ENCODE peak calls at places on chromosomes 16 and 17, in eight cellular contexts. C, Z, Q, M, Y, L, D and W are unnamed samples.

GRCh38 chr17:62626719-62627218 is 701 bp upstream of the MRC2 start:
- DNase-seq in Z (no peak), Y (no peak), Q (peak; percentile 93), C (no peak), D (peak; percentile 82), L (peak; percentile 77), M (peak; percentile 81), W (no peak)

GRCh38 chr17:42672038-42672437 is 4.8 kb downstream of the PLEKHH3 start:
- DNase-seq in Q (no peak), C (no peak), L (no peak), Y (no peak), M (no peak), Z (no peak), D (no peak), W (no peak)

GRCh38 chr16:81511371-81511770 is 66.8 kb downstream of the CMIP start:
- DNase-seq in Q (no peak), Z (no peak), D (no peak), Y (no peak), M (peak; percentile 83), L (no peak), C (no peak), W (no peak)

GRCh38 chr17:10557422-10557821 is 8.0 kb upstream of the MYH2 start:
- DNase-seq in D (peak; percentile 84), Z (no peak), C (no peak), Q (no peak), M (no peak), L (peak; percentile 14), Y (no peak), W (no peak)

GRCh38 chr16:88886915-88887521 is 20.6 kb upstream of the PABPN1L start:
- DNase-seq in M (no peak), Z (no peak), C (no peak), Q (peak; percentile 64), Y (no peak), D (peak; percentile 51), L (peak; percentile 43), W (no peak)

GRCh38 chr16:10828851-10829331 is 10.3 kb upstream of the TVP23A start:
- DNase-seq in C (no peak), Q (peak; percentile 61), D (peak; percentile 88), Z (no peak), Y (no peak), L (peak; percentile 92), M (peak; percentile 89), W (peak; percentile 76)

GRCh38 chr17:81599719-81600486 is 37.0 kb downstream of the NPLOC4 start:
- DNase-seq in Q (peak; percentile 61), Y (no peak), M (peak; percentile 26), C (no peak), D (peak; percentile 63), L (no peak), Z (no peak), W (no peak)

GRCh38 chr16:51592535-51592934 is 441.5 kb upstream of the SALL1 start:
- DNase-seq in D (no peak), Y (no peak), Q (peak; percentile 68), L (no peak), C (no peak), M (no peak), Z (no peak), W (no peak)

GRCh38 chr17:67374329-67375053 is 2.6 kb upstream of the PITPNC1 start:
- DNase-seq in M (peak; percentile 86), Y (peak; percentile 90), L (peak; percentile 77), Z (peak; percentile 63), D (peak; percentile 78), C (peak; percentile 80), Q (peak; percentile 91), W (peak; percentile 72)

GRCh38 chr17:77374170-77374936 is 233.6 kb downstream of the SEC14L1 start:
- DNase-seq in Q (peak; percentile 97), C (peak; percentile 54), L (peak; percentile 85), Z (peak; percentile 48), D (peak; percentile 75), Y (peak; percentile 78), M (peak; percentile 85), W (no peak)

GRCh38 chr16:11796227-11797165 is 562 bp downstream of the ZC3H7A start:
- DNase-seq in M (peak; percentile 47), C (no peak), L (no peak), Y (peak; percentile 37), D (peak; percentile 56), Z (peak; percentile 50), Q (peak; percentile 71), W (peak; percentile 4)

GRCh38 chr16:54429029-54429428 is 142.4 kb upstream of the IRX3 start:
- DNase-seq in Y (no peak), L (no peak), D (no peak), Q (no peak), Z (no peak), C (no peak), M (no peak), W (no peak)

GRCh38 chr17:6452471-6453266 is 8.4 kb downstream of the PIMREG start:
- DNase-seq in C (no peak), D (no peak), M (no peak), Y (no peak), Q (no peak), L (no peak), Z (no peak), W (no peak)

GRCh38 chr17:1644493-1645206 is 882 bp downstream of the SCARF1 start:
- DNase-seq in C (no peak), L (no peak), Y (peak; percentile 44), M (peak; percentile 30), Z (peak; percentile 57), Q (no peak), D (no peak), W (no peak)

GRCh38 chr16:71867934-71868333 is 16.0 kb downstream of the ZNF821 start:
- DNase-seq in Z (no peak), L (no peak), M (no peak), C (no peak), Q (no peak), D (no peak), Y (no peak), W (no peak)

GRCh38 chr17:75069783-75070182 is 18.0 kb upstream of the SLC16A5 start:
- DNase-seq in C (no peak), L (no peak), Q (no peak), Z (no peak), D (peak; percentile 56), M (no peak), Y (peak; percentile 51), W (no peak)

GRCh38 chr17:48577946-48578615 is at the start of gene HOXB4:
- DNase-seq in Q (peak; percentile 95), M (peak; percentile 91), Z (peak; percentile 68), D (no peak), Y (peak; percentile 75), L (no peak), C (no peak), W (no peak)

GRCh38 chr16:88914750-88915368 is 48.4 kb upstream of the PABPN1L start:
- DNase-seq in Z (no peak), Q (no peak), D (peak; percentile 91), Y (no peak), C (no peak), M (no peak), L (peak; percentile 72), W (no peak)

GRCh38 chr16:66673691-66674090 is 22.9 kb downstream of the CMTM4 start:
- DNase-seq in Q (no peak), M (no peak), Y (no peak), Z (no peak), D (no peak), L (no peak), C (no peak), W (no peak)

GRCh38 chr16:12917653-12918052 is 16.3 kb downstream of the SHISA9 start:
- DNase-seq in Y (no peak), L (no peak), D (peak; percentile 49), Z (no peak), M (peak; percentile 20), Q (no peak), C (no peak), W (no peak)

GRCh38 chr16:87344931-87345631 is 27.9 kb upstream of the C16orf95 start:
- DNase-seq in C (no peak), M (no peak), Y (peak; percentile 86), Q (peak; percentile 16), D (no peak), L (no peak), Z (no peak), W (no peak)

GRCh38 chr16:50763211-50763610 is 21.3 kb downstream of the CYLD start:
- DNase-seq in D (no peak), Y (no peak), Z (no peak), L (no peak), Q (no peak), C (no peak), M (no peak), W (no peak)

GRCh38 chr17:76273435-76273921 is 8.3 kb downstream of the UBALD2 start:
- DNase-seq in Y (no peak), D (no peak), L (no peak), Z (no peak), Q (no peak), C (peak; percentile 18), M (no peak), W (no peak)

GRCh38 chr17:63930951-63931575 is 1.1 kb downstream of the CD79B start:
- DNase-seq in C (no peak), Y (peak; percentile 83), M (no peak), D (peak; percentile 31), L (no peak), Z (peak; percentile 74), Q (peak; percentile 39), W (no peak)

GRCh38 chr16:4003576-4003975 is 112.7 kb downstream of the ADCY9 start:
- DNase-seq in D (no peak), M (no peak), Y (no peak), Q (no peak), Z (no peak), L (no peak), C (no peak), W (no peak)

GRCh38 chr16:11744075-11744470 is 1.4 kb upstream of the TXNDC11 start:
- DNase-seq in C (no peak), Z (no peak), Y (no peak), M (no peak), L (no peak), D (no peak), Q (no peak), W (no peak)

GRCh38 chr17:36686123-36686669 is 84.8 kb downstream of the MRM1 start:
- DNase-seq in Z (no peak), D (no peak), Y (no peak), L (no peak), C (no peak), Q (peak; percentile 32), M (no peak), W (no peak)

GRCh38 chr16:71567931-71568330 is 9.0 kb downstream of the TAT start:
- DNase-seq in C (no peak), M (no peak), Y (no peak), D (no peak), L (no peak), Z (no peak), Q (no peak), W (no peak)

GRCh38 chr16:50718061-50718760 is 23.7 kb upstream of the CYLD start:
- DNase-seq in L (no peak), M (no peak), Z (no peak), D (peak; percentile 60), Q (no peak), Y (no peak), C (no peak), W (no peak)

GRCh38 chr17:57498443-57498842 is 242.1 kb downstream of the MSI2 start:
- DNase-seq in M (no peak), Z (no peak), C (no peak), Q (no peak), L (no peak), D (no peak), Y (peak; percentile 30), W (no peak)

GRCh38 chr16:81548901-81549546 is 104.4 kb downstream of the CMIP start:
- DNase-seq in Z (no peak), Y (no peak), L (no peak), Q (peak; percentile 86), M (no peak), C (no peak), D (no peak), W (no peak)

GRCh38 chr17:74453665-74454196 is 12.7 kb upstream of the CD300A start:
- DNase-seq in C (no peak), D (peak; percentile 97), Y (peak; percentile 48), Z (no peak), L (no peak), Q (no peak), M (peak; percentile 54), W (no peak)

GRCh38 chr16:89538286-89538685 is 22.2 kb upstream of the RPL13 start:
- DNase-seq in L (no peak), D (no peak), Q (no peak), Y (no peak), M (peak; percentile 31), Z (no peak), C (no peak), W (no peak)

GRCh38 chr17:41917192-41917591 is 1.6 kb downstream of the ACLY start:
- DNase-seq in Z (no peak), Q (no peak), M (peak; percentile 73), L (peak; percentile 81), Y (no peak), D (peak; percentile 60), C (no peak), W (no peak)